ENCODE peak calls at places on chromosomes 1 and 21, in four cellular contexts. P, B, R and G are unnamed samples.

GRCh38 chr1:227489572-227489971 is 73.8 kb upstream of the ZNF678 start:
- DNase-seq in R (no peak), P (no peak), B (no peak), G (peak)

GRCh38 chr1:188615321-188615720 is 1786.6 kb downstream of the PLA2G4A start:
- DNase-seq in B (no peak), P (no peak), R (peak), G (no peak)

GRCh38 chr1:6006882-6007281 is 14.7 kb upstream of the NPHP4 start:
- DNase-seq in R (no peak), B (peak), P (no peak), G (no peak)

GRCh38 chr1:110188116-110188618 is 21.9 kb upstream of the KCNC4 start:
- DNase-seq in P (no peak), B (no peak), R (no peak), G (no peak)

GRCh38 chr1:234601217-234602017 is 8.6 kb downstream of the IRF2BP2 start:
- DNase-seq in R (no peak), B (no peak), P (peak), G (peak)

GRCh38 chr1:199273837-199274379 is 635.1 kb downstream of the PTPRC start:
- DNase-seq in R (peak), B (no peak), P (peak), G (peak)

GRCh38 chr1:32539584-32540571 is 651 bp downstream of the ZBTB8A start:
- DNase-seq in R (no peak), P (peak), B (peak), G (peak)

GRCh38 chr1:5504364-5504740 is 487.9 kb downstream of the NPHP4 start:
- DNase-seq in B (no peak), R (no peak), P (no peak), G (no peak)

GRCh38 chr1:1365875-1366698 is 7.7 kb upstream of the MXRA8 start:
- DNase-seq in B (no peak), P (no peak), R (no peak), G (no peak)

GRCh38 chr1:31798433-31799195 is 17.2 kb downstream of the SPOCD1 start:
- DNase-seq in P (no peak), R (peak), B (no peak), G (no peak)

GRCh38 chr1:52195161-52195560 is 53.3 kb downstream of the ZFYVE9 start:
- DNase-seq in R (peak), B (no peak), P (no peak), G (no peak)

GRCh38 chr1:15337656-15338402 is 71.9 kb upstream of the EFHD2 start:
- DNase-seq in R (no peak), P (no peak), B (no peak), G (no peak)

GRCh38 chr1:65625528-65625927 is 167.2 kb upstream of the PDE4B start:
- DNase-seq in R (no peak), P (no peak), B (no peak), G (no peak)

GRCh38 chr1:78301141-78301540 is 189.6 kb upstream of the PTGFR start:
- DNase-seq in P (no peak), B (no peak), R (no peak), G (no peak)

GRCh38 chr1:179091691-179092165 is 9.9 kb downstream of the TOR3A start:
- DNase-seq in R (peak), B (peak), P (no peak), G (no peak)

GRCh38 chr1:213041443-213041842 is 9.6 kb upstream of the RPS6KC1 start:
- DNase-seq in R (no peak), P (no peak), B (no peak), G (no peak)

GRCh38 chr1:241615043-241615974 is 24.9 kb downstream of the CHML start:
- DNase-seq in R (no peak), P (no peak), B (no peak), G (no peak)

GRCh38 chr1:115133440-115133839 is 44.1 kb upstream of the TSPAN2 start:
- DNase-seq in P (no peak), B (no peak), R (no peak), G (no peak)

GRCh38 chr1:10679521-10680220 is 116.8 kb downstream of the CASZ1 start:
- DNase-seq in R (peak), B (no peak), P (no peak), G (no peak)

GRCh38 chr1:235455806-235456205 is 48.4 kb downstream of the B3GALNT2 start:
- DNase-seq in B (no peak), R (no peak), P (no peak), G (no peak)

GRCh38 chr1:226029568-226030225 is 30.6 kb upstream of the SDE2 start:
- DNase-seq in B (no peak), P (no peak), R (no peak), G (peak)

GRCh38 chr1:4711944-4712343 is 57.5 kb downstream of the AJAP1 start:
- DNase-seq in P (no peak), R (no peak), B (no peak), G (no peak)

GRCh38 chr1:116001739-116002487 is 25.6 kb downstream of the SLC22A15 start:
- DNase-seq in R (no peak), P (no peak), B (no peak), G (no peak)

GRCh38 chr1:54796902-54797301 is 4.2 kb downstream of the TTC22 start:
- DNase-seq in B (no peak), R (no peak), P (no peak), G (no peak)

GRCh38 chr21:23936224-23936623 is 1671.1 kb downstream of the MRPL39 start:
- DNase-seq in P (no peak), B (no peak), R (peak), G (no peak)

GRCh38 chr1:163036661-163037060 is 32.5 kb upstream of the RGS4 start:
- DNase-seq in R (no peak), B (no peak), P (no peak), G (no peak)

GRCh38 chr1:235901461-235901860 is 34.8 kb upstream of the LYST start:
- DNase-seq in P (no peak), R (no peak), B (no peak), G (no peak)

GRCh38 chr1:180953291-180953747 is 40.6 kb downstream of the KIAA1614 start:
- DNase-seq in R (no peak), B (no peak), P (no peak), G (peak)

GRCh38 chr1:9271268-9271667 is 21.4 kb upstream of the SPSB1 start:
- DNase-seq in P (no peak), R (no peak), B (no peak), G (no peak)

GRCh38 chr1:48823161-48823560 is 46.5 kb upstream of the BEND5 start:
- DNase-seq in B (peak), R (no peak), P (no peak), G (no peak)

DNA sequence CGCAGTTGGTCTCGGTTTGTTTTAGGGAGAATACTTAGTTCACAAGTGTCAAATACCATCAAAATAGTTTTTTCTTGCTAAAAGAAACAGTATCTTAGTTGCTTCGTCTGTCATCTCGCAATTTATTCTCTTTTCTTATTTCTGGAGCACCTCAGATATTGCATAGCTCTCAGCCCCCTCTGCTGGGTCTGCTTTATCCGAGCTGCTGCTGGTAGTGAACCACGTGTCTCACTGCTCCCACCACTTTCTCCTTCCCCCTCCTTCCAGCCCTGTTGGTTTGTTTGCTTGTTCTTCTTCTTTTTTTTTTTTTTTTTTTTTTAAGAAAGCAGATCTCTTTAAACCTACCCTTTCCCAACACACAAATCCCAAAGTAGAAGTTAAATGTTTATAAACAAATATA is 170.8 kb downstream of the EDEM3 start:
- DNase-seq in B (no peak), R (no peak), P (no peak), G (no peak)
- TF ChIP-seq CTCF in B (no peak), R (no peak), P (no peak), G (no peak)

DNA sequence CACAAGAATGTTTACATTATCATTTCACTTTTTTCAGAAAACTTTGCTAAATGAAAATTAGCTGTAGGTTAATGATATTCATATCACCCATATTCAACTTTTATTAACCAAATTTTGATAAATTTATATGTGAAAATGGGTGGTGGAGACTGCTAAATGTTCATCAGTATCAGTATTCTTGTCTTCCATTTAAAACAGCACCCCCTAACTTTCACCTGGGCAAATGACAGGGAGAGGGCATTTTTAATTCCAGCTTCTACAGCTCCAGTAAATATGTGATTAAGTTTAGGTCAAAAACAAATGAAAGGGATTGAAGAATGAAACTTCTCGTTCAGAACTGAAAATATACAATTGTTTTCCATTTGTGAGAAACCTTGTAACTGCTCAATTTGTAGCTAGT is 722.2 kb downstream of the KCNT2 start:
- DNase-seq in R (no peak), P (no peak), B (no peak), G (no peak)
- TF ChIP-seq CTCF in R (no peak), P (peak), B (no peak), G (peak)

DNA sequence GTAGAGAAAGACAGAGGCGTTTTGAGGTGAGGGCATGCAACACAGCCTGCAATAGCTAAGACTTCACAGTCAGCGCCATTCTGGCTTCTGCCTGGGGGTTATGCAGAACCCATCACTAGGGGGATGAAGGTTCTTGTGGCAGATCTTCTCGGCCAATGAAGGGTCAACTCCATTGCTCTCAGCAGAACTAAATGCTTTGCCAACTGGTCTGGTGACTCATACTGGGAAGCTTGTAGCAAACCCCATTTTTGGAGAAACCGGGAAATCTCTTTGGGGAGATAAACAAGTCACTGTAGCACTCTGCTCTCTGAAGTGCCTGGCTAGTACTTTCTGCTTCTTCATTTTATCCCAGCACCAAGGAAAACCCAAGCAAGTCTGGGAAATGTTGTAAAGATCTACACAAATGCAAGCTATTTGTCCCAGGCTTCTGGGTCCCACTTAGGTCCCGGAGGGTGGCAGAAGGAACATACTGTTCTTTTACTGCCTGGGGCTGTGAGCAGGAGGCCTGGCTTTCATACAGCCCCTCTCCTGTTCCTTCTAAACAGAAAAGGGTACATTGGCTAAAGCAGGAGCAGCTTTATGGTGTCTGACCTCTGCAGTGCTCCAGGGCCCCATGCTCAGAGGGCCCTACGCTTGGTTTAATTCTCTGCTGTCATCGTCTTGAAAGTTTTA is 28.8 kb downstream of the SHISA4 start:
- DNase-seq in B (no peak), R (peak), P (no peak), G (no peak)
- TF ChIP-seq CTCF in B (no peak), R (no peak), P (no peak), G (no peak)

GRCh38 chr1:200290010-200290685 is 119.7 kb downstream of the ZNF281 start:
- DNase-seq in R (no peak), P (no peak), B (no peak), G (no peak)
- TF ChIP-seq CTCF in R (peak), P (no peak), B (no peak), G (no peak)